ENCODE peak calls at places on chromosomes 1 and 21, in eight cellular contexts. V is nucleus accumbens; D is AG04449; H is NCI-H1417; A is SK-MEL-5; L is mesendoderm; U is activated naive CD4-positive, alpha-beta T cell; R is iPS-NIHi11. I is an unnamed sample.

GRCh38 chr1:81391100-81391828 is 409.5 kb upstream of the ADGRL2 start:
- DNase-seq in V (no peak), U (no peak), R (no peak), D (no peak), A (no peak), H (peak; percentile 6), L (no peak), I (peak; percentile 5)

GRCh38 chr21:45016031-45016430 is 58.3 kb upstream of the ADARB1 start:
- DNase-seq in H (no peak), U (no peak), R (no peak), A (no peak), V (no peak), L (no peak), D (no peak), I (no peak)

GRCh38 chr1:43968348-43968948 is 1.4 kb upstream of the DPH2 start:
- DNase-seq in L (peak; percentile 62), D (no peak), H (no peak), R (peak; percentile 82), V (no peak), A (no peak), U (no peak), I (no peak)

GRCh38 chr1:85584923-85585322 is 4.4 kb downstream of the CCN1 start:
- DNase-seq in V (no peak), H (no peak), U (no peak), D (no peak), L (no peak), A (no peak), R (no peak), I (no peak)

GRCh38 chr1:218364028-218364710 is 19.0 kb downstream of the TGFB2 start:
- DNase-seq in D (no peak), L (no peak), V (no peak), A (no peak), U (no peak), R (no peak), H (no peak), I (no peak)

GRCh38 chr1:5983361-5984103 is 8.7 kb downstream of the NPHP4 start:
- DNase-seq in R (no peak), A (no peak), H (no peak), D (peak; percentile 31), V (no peak), L (no peak), U (no peak), I (no peak)

GRCh38 chr1:225611537-225612223 is 41.2 kb downstream of the ENAH start:
- DNase-seq in V (no peak), A (no peak), D (no peak), R (no peak), H (no peak), L (no peak), U (no peak), I (no peak)

GRCh38 chr1:31663622-31664452 is 19.2 kb upstream of the PEF1 start:
- DNase-seq in H (peak; percentile 15), V (peak; percentile 49), R (peak; percentile 93), L (peak; percentile 65), A (peak; percentile 59), D (no peak), U (peak; percentile 20), I (no peak)

GRCh38 chr1:5915587-5916571 is 76.3 kb downstream of the NPHP4 start:
- DNase-seq in V (no peak), U (no peak), A (peak; percentile 91), L (peak; percentile 27), D (no peak), R (peak; percentile 48), H (no peak), I (no peak)

GRCh38 chr1:31798086-31798432 is 17.8 kb downstream of the SPOCD1 start:
- DNase-seq in A (no peak), V (no peak), D (no peak), U (no peak), R (no peak), H (no peak), L (no peak), I (no peak)

GRCh38 chr1:83761084-83761760 is 237.7 kb downstream of the TTLL7 start:
- DNase-seq in L (no peak), A (no peak), U (no peak), V (no peak), H (no peak), R (no peak), D (no peak), I (no peak)

GRCh38 chr1:220342853-220343252 is 70.6 kb upstream of the RAB3GAP2 start:
- DNase-seq in A (peak; percentile 79), R (no peak), U (no peak), V (no peak), L (no peak), H (no peak), D (no peak), I (no peak)

GRCh38 chr1:21232044-21232443 is 55.3 kb upstream of the EIF4G3 start:
- DNase-seq in L (peak; percentile 67), D (no peak), U (no peak), A (peak; percentile 70), V (no peak), R (peak; percentile 74), H (peak; percentile 38), I (no peak)

GRCh38 chr1:174445817-174446216 is 1.9 kb upstream of the GPR52 start:
- DNase-seq in V (no peak), L (peak; percentile 46), H (no peak), R (peak; percentile 23), D (no peak), A (no peak), U (no peak), I (no peak)

GRCh38 chr1:17661546-17662157 is 93.5 kb upstream of the ACTL8 start:
- DNase-seq in A (peak; percentile 70), D (no peak), R (peak; percentile 95), V (peak; percentile 63), U (peak; percentile 31), L (peak; percentile 71), H (peak; percentile 62), I (peak; percentile 34)

GRCh38 chr21:39175154-39175553 is 8.1 kb downstream of the PSMG1 start:
- DNase-seq in H (no peak), A (peak; percentile 49), V (no peak), L (no peak), U (no peak), R (no peak), D (no peak), I (no peak)

GRCh38 chr1:165109013-165109412 is 247.5 kb downstream of the LMX1A start:
- DNase-seq in U (no peak), D (no peak), H (peak; percentile 92), A (no peak), R (no peak), V (no peak), L (no peak), I (no peak)

GRCh38 chr1:201876148-201876547 is 12.6 kb upstream of the SHISA4 start:
- DNase-seq in H (no peak), D (no peak), L (no peak), R (no peak), U (no peak), V (no peak), A (peak; percentile 70), I (no peak)

GRCh38 chr1:61097326-61097725 is 15.0 kb downstream of the NFIA start:
- DNase-seq in L (no peak), U (no peak), A (no peak), R (no peak), H (no peak), D (peak; percentile 34), V (no peak), I (no peak)

GRCh38 chr1:214124915-214125314 is 137.1 kb downstream of the PROX1 start:
- DNase-seq in U (no peak), H (no peak), V (no peak), A (no peak), R (no peak), L (no peak), D (no peak), I (no peak)

GRCh38 chr1:152049291-152050073 is 12.7 kb upstream of the S100A11 start:
- DNase-seq in R (no peak), L (no peak), V (no peak), H (no peak), A (no peak), U (no peak), D (no peak), I (no peak)

GRCh38 chr1:154410185-154410827 is 5.2 kb downstream of the IL6R start:
- DNase-seq in R (peak; percentile 10), V (no peak), L (no peak), D (no peak), U (no peak), A (no peak), H (no peak), I (no peak)

GRCh38 chr1:54883349-54884102 is 3.5 kb downstream of the DHCR24 start:
- DNase-seq in D (no peak), H (no peak), R (no peak), V (no peak), U (no peak), A (no peak), L (no peak), I (no peak)

GRCh38 chr1:173093721-173094450 is 43.1 kb upstream of the TNFSF18 start:
- DNase-seq in U (no peak), L (no peak), H (no peak), V (no peak), A (no peak), D (no peak), R (no peak), I (no peak)

GRCh38 chr1:51877434-51878306 is 857 bp downstream of the NRDC start:
- DNase-seq in D (no peak), R (no peak), A (peak; percentile 30), U (no peak), L (peak; percentile 57), V (no peak), H (peak; percentile 10), I (peak; percentile 5)

GRCh38 chr1:116760996-116761665 is 6.9 kb downstream of the CD2 start:
- DNase-seq in D (no peak), H (no peak), U (no peak), V (no peak), L (no peak), R (no peak), A (no peak), I (no peak)